ENCODE peak calls at places on chromosomes 4 and X, in four cellular contexts. O is H1, V is IMR-90, A is mesendoderm. M is an unnamed sample.

GRCh38 chrX:56978172-56978571 is 17.2 kb downstream of the SPIN3 start:
- DNase-seq in O (no peak), V (peak), A (peak), M (peak)

GRCh38 chr4:133263082-133263481 is 114.0 kb downstream of the PCDH10 start:
- DNase-seq in O (no peak), V (no peak), A (peak), M (peak)

GRCh38 chr4:26050212-26050643 is 136.2 kb downstream of the SMIM20 start:
- DNase-seq in O (no peak), V (no peak), A (no peak), M (no peak)

GRCh38 chrX:107687445-107687844 is 59.1 kb downstream of the PRPS1 start:
- DNase-seq in O (no peak), V (no peak), A (no peak), M (no peak)

GRCh38 chrX:154409222-154409871 is at the start of gene DNASE1L1:
- DNase-seq in O (peak), V (peak), A (peak), M (peak)

GRCh38 chrX:130741584-130741983 is 161.4 kb downstream of the ENOX2 start:
- DNase-seq in O (no peak), V (no peak), A (no peak), M (no peak)

GRCh38 chr4:64713256-64713840 is 304.1 kb upstream of the TECRL start:
- DNase-seq in O (no peak), V (peak), A (peak), M (no peak)

GRCh38 chr4:43425206-43425605 is 532.7 kb downstream of the GRXCR1 start:
- DNase-seq in O (no peak), V (no peak), A (no peak), M (no peak)

GRCh38 chr4:97911236-97911906 is 231.9 kb downstream of the STPG2 start:
- DNase-seq in O (no peak), V (no peak), A (peak), M (peak)

GRCh38 chr4:44674471-44674870 is 3.7 kb upstream of the GUF1 start:
- DNase-seq in O (no peak), V (no peak), A (no peak), M (no peak)

GRCh38 chrX:79477691-79478090 is 110.6 kb upstream of the ITM2A start:
- DNase-seq in O (no peak), V (no peak), A (no peak), M (no peak)

GRCh38 chrX:54430519-54430918 is 9.7 kb upstream of the TSR2 start:
- DNase-seq in O (no peak), V (no peak), A (no peak), M (no peak)

GRCh38 chr4:55358668-55359067 is 12.6 kb downstream of the SRD5A3 start:
- DNase-seq in O (no peak), V (peak), A (no peak), M (no peak)

GRCh38 chr4:118758293-118758692 is 73.1 kb downstream of the METTL14 start:
- DNase-seq in O (no peak), V (peak), A (no peak), M (no peak)

GRCh38 chr4:54696649-54697048 is 38.9 kb downstream of the KIT start:
- DNase-seq in O (no peak), V (no peak), A (peak), M (no peak)

GRCh38 chr4:188146618-188147017 is 7.4 kb downstream of the TRIML1 start:
- DNase-seq in O (no peak), V (no peak), A (peak), M (no peak)

GRCh38 chr4:13627185-13627605 is 330 bp downstream of the BOD1L1 start:
- DNase-seq in O (no peak), V (no peak), A (peak), M (peak)

GRCh38 chrX:44619039-44619438 is 76.4 kb upstream of the FUNDC1 start:
- DNase-seq in O (no peak), V (no peak), A (no peak), M (no peak)

GRCh38 chr4:3516836-3517730 is 15.1 kb downstream of the LRPAP1 start:
- DNase-seq in O (no peak), V (no peak), A (no peak), M (no peak)

GRCh38 chr4:70743728-70744127 is 22.0 kb downstream of the RUFY3 start:
- DNase-seq in O (no peak), V (peak), A (no peak), M (no peak)

GRCh38 chrX:140425712-140426395 is 79.0 kb downstream of the SOX3 start:
- DNase-seq in O (no peak), V (no peak), A (peak), M (no peak)

GRCh38 chr4:39591290-39591689 is 47.4 kb downstream of the SMIM14 start:
- DNase-seq in O (no peak), V (peak), A (no peak), M (no peak)

GRCh38 chr4:103075894-103076776 is at the start of gene SLC9B2:
- DNase-seq in O (peak), V (peak), A (peak), M (peak)

GRCh38 chr4:24473309-24473721 is 111.0 kb downstream of the DHX15 start:
- DNase-seq in O (peak), V (peak), A (peak), M (no peak)

GRCh38 chr4:5118091-5118786 is 67.0 kb downstream of the STK32B start:
- DNase-seq in O (no peak), V (no peak), A (no peak), M (no peak)

GRCh38 chrX:15269618-15270521 is at the start of gene ASB9:
- DNase-seq in O (peak), V (peak), A (peak), M (peak)

GRCh38 chr4:102819588-102820365 is 7.6 kb downstream of the UBE2D3 start:
- DNase-seq in O (no peak), V (peak), A (no peak), M (no peak)

GRCh38 chr4:126475730-126476129 is 1157.0 kb upstream of the INTU start:
- DNase-seq in O (no peak), V (no peak), A (no peak), M (no peak)

GRCh38 chr4:169351860-169352259 is 81.1 kb upstream of the SH3RF1 start:
- DNase-seq in O (no peak), V (peak), A (no peak), M (no peak)

DNA sequence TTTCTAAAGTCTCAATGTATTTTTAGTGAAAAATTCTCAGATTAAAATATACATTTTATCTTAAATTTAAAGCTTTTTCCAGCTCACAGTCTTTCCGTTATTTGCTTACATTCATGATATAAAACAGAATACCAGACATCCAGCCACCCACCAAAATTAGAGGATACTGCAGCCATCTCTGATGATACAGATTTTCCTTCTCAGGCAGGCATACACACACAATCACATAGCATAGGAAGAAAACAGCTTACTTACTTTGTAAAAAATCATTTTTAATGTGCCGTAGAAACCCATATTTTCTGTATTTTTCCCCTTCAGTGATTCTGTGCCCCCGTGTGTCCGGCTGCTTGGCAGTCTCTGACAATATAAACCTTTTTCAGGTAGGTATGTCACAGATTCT is 183.7 kb downstream of the FBXW7 start:
- DNase-seq in O (no peak), V (no peak), A (no peak), M (no peak)
- H4K8ac ChIP-seq in O (no peak), V (no peak), A (no peak), M (no peak)

DNA sequence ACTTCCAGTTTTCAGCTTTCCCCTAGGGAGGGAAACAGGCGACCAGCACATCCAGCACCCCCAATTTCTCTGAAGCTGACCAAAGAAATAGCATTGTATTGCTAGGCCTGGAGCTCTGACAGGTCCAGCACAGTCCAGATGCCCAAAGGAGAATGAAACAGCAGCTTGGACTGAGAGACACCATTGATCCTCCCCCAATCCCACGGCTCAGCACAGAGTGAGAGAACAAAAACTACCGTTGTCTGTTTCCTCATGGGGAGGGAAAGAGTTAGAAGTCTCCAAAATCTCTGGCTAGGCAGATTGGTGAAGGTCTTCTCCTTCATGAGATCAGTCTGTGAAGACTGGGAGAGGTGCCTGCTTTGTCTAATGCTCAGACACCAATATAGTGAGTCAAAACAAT is 8.6 kb downstream of the TCEAL7 start:
- DNase-seq in O (no peak), V (no peak), A (no peak), M (no peak)
- H3K27ac ChIP-seq in O (no peak), V (no peak), A (no peak), M (no peak)

GRCh38 chr4:75327804-75328512 is 186.2 kb downstream of the RCHY1 start:
- DNase-seq in O (no peak), V (no peak), A (no peak), M (no peak)
- H3K56ac ChIP-seq in O (no peak), V (no peak), A (no peak), M (no peak)

GRCh38 chrX:48801281-48802088 is at the start of gene HDAC6:
- DNase-seq in O (peak), V (peak), A (peak), M (peak)

GRCh38 chrX:48798318-48798717 is 3.5 kb upstream of the HDAC6 start:
- DNase-seq in O (no peak), V (no peak), A (no peak), M (no peak)

GRCh38 chrX:48802089-48802812 is 384 bp downstream of the HDAC6 start:
- DNase-seq in O (peak), V (peak), A (peak), M (peak)

GRCh38 chrX:48802813-48803261 is 970 bp downstream of the HDAC6 start:
- DNase-seq in O (no peak), V (no peak), A (peak), M (no peak)

DNA sequence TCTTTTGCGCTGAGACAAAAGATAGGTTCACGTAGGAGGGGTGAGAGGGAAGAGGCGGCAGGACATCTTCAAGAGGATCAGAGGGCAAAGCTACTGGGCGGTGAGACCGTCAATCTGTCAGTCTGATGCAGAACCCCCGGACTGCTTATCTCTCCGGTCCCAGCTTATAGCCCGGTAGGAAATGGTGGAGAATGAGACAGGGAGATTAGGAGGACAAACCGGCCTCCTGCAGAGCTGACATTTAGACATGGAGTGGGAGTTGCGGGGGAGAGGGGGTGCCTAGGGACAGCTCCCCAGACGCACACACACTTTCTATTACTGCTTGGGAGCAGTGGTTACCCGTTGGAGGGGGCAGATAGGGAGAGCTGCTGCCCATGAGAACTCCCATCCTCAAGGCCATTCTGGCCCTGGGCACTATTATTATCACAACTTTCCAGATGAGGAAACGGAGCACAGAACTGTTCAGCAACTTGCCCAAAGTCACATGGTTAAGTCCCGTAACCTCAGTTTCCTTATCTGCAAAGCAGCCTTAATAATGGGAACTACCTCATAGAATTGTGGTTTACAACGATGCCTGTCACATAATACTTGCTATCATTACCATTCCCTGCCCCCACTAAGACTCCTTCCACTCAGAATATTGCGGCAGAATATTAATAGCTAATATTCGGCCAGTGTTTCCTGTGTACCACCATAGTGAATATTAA is 1.1 kb upstream of the HDAC6 start:
- DNase-seq in O (no peak), V (no peak), A (peak), M (no peak)
- H4K8ac ChIP-seq in O (peak), V (peak), A (no peak), M (no peak)

DNA sequence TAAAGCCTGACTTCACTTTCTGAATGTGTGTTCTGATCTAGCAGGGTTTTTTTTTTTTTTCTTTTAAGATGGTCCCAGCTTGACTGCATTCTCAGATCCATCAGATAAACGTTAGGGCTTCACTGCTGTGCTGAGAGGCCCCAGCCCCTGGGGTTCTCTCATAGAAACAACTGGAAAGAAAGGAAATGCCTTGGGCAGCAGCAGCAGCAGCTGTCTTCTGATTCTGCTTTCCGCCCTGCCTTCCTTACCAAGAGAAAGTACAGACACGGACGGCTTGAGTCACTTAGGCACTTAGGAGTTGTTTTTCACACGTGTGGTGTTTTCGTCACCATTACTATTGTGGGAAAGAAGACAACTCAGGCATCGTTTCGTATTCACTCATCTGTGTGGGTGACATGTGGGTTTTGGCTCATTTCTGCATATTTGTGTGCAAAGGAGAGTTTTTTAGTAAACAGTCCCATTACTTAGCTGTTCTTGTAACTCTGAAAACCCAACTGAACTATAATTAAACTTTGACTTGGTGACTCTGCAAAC is 172.0 kb downstream of the PTTG2 start:
- DNase-seq in O (no peak), V (peak), A (peak), M (no peak)
- H3K27ac ChIP-seq in O (no peak), V (peak), A (no peak), M (no peak)

GRCh38 chrX:120486786-120487185 is 17.7 kb upstream of the LAMP2 start:
- DNase-seq in O (no peak), V (no peak), A (no peak), M (no peak)
- H3K56ac ChIP-seq in O (no peak), V (no peak), A (no peak), M (no peak)

GRCh38 chr4:88158360-88159136 is at the start of gene ABCG2:
- DNase-seq in O (peak), V (peak), A (peak), M (peak)
- H4K8ac ChIP-seq in O (peak), V (peak), A (no peak), M (no peak)

GRCh38 chr4:2411786-2412510 is 6.5 kb downstream of the ZFYVE28 start:
- DNase-seq in O (no peak), V (no peak), A (no peak), M (no peak)
- H3K27ac ChIP-seq in O (no peak), V (no peak), A (no peak), M (no peak)